ENCODE peak calls at places on chromosomes 4 and X, in six cellular contexts. N is HCT116, A is SK-N-SH, K is H1, L is HepG2, X is K562. Z is an unnamed sample.

GRCh38 chrX:38206036-38206435 is 14.6 kb downstream of the SRPX start:
- DNase-seq in N (no peak), A (no peak), K (no peak), L (no peak), X (no peak), Z (no peak)

GRCh38 chrX:123217077-123217476 is 33.0 kb downstream of the GRIA3 start:
- DNase-seq in N (no peak), A (no peak), K (no peak), L (no peak), X (peak), Z (no peak)

GRCh38 chr4:177596035-177596434 is 153.8 kb upstream of the AGA start:
- DNase-seq in N (peak), A (peak), K (no peak), L (peak), X (peak), Z (no peak)

GRCh38 chrX:100404851-100405250 is 5.2 kb downstream of the PCDH19 start:
- DNase-seq in N (no peak), A (no peak), K (no peak), L (no peak), X (no peak), Z (no peak)

GRCh38 chrX:54920610-54921426 is at the start of gene TRO:
- DNase-seq in N (no peak), A (peak), K (peak), L (no peak), X (no peak), Z (no peak)

GRCh38 chrX:100829730-100830129 is 9.5 kb downstream of the CSTF2 start:
- DNase-seq in N (no peak), A (no peak), K (no peak), L (no peak), X (no peak), Z (no peak)

GRCh38 chr4:10687526-10687925 is 3.0 kb upstream of the CLNK start:
- DNase-seq in N (no peak), A (no peak), K (no peak), L (no peak), X (no peak), Z (no peak)

GRCh38 chrX:13069771-13070410 is 25.5 kb upstream of the FAM9C start:
- DNase-seq in N (no peak), A (no peak), K (no peak), L (no peak), X (peak), Z (no peak)

GRCh38 chr4:79358438-79358837 is 32.6 kb upstream of the NAA11 start:
- DNase-seq in N (no peak), A (peak), K (no peak), L (no peak), X (no peak), Z (no peak)

GRCh38 chrX:49840679-49841078 is 11.6 kb downstream of the PAGE4 start:
- DNase-seq in N (peak), A (peak), K (peak), L (peak), X (peak), Z (peak)

GRCh38 chr4:1695913-1696312 is 11.8 kb upstream of the FAM53A start:
- DNase-seq in N (no peak), A (no peak), K (no peak), L (no peak), X (no peak), Z (no peak)

GRCh38 chr4:170259631-170260153 is 169.9 kb upstream of the AADAT start:
- DNase-seq in N (peak), A (peak), K (peak), L (peak), X (peak), Z (peak)

GRCh38 chr4:100421356-100421978 is 96.4 kb downstream of the EMCN start:
- DNase-seq in N (peak), A (peak), K (no peak), L (peak), X (no peak), Z (peak)

GRCh38 chr4:126705271-126705670 is 927.5 kb upstream of the INTU start:
- DNase-seq in N (no peak), A (no peak), K (no peak), L (no peak), X (no peak), Z (no peak)

GRCh38 chr4:991451-992296 is 1.5 kb downstream of the SLC26A1 start:
- DNase-seq in N (no peak), A (no peak), K (no peak), L (no peak), X (no peak), Z (no peak)

GRCh38 chr4:16893141-16893571 is 5.3 kb downstream of the LDB2 start:
- DNase-seq in N (no peak), A (no peak), K (no peak), L (no peak), X (no peak), Z (no peak)

GRCh38 chr4:172750910-172751309 is 417.7 kb upstream of the GALNT7 start:
- DNase-seq in N (no peak), A (no peak), K (no peak), L (no peak), X (no peak), Z (no peak)

GRCh38 chr4:24952667-24953066 is 39.8 kb upstream of the CCDC149 start:
- DNase-seq in N (no peak), A (no peak), K (no peak), L (no peak), X (no peak), Z (no peak)

GRCh38 chrX:14899607-14900006 is 26.4 kb downstream of the MOSPD2 start:
- DNase-seq in N (peak), A (no peak), K (no peak), L (no peak), X (peak), Z (no peak)

GRCh38 chrX:44456685-44457084 is 86.0 kb downstream of the FUNDC1 start:
- DNase-seq in N (no peak), A (no peak), K (no peak), L (no peak), X (no peak), Z (no peak)

GRCh38 chrX:66684196-66684595 is 45.3 kb upstream of the EDA2R start:
- DNase-seq in N (no peak), A (no peak), K (no peak), L (no peak), X (no peak), Z (no peak)

GRCh38 chr4:53653484-53654053 is 62.3 kb upstream of the LNX1 start:
- DNase-seq in N (no peak), A (peak), K (no peak), L (no peak), X (no peak), Z (peak)

GRCh38 chr4:81152839-81153713 is 61.9 kb downstream of the PRKG2 start:
- DNase-seq in N (no peak), A (no peak), K (no peak), L (no peak), X (no peak), Z (no peak)

GRCh38 chr4:44716597-44716996 is 9.8 kb downstream of the GNPDA2 start:
- DNase-seq in N (no peak), A (no peak), K (no peak), L (no peak), X (no peak), Z (no peak)

GRCh38 chr4:44713125-44713524 is 13.2 kb downstream of the GNPDA2 start:
- DNase-seq in N (no peak), A (no peak), K (no peak), L (no peak), X (peak), Z (no peak)
- TF ChIP-seq JUND in N (no peak), A (no peak), K (no peak), L (no peak), X (no peak), Z (no peak)

GRCh38 chrX:112612558-112612957 is 67.2 kb downstream of the LHFPL1 start:
- DNase-seq in N (no peak), A (no peak), K (no peak), L (no peak), X (no peak), Z (no peak)
- TF ChIP-seq JUND in N (no peak), A (no peak), K (no peak), L (no peak), X (no peak), Z (no peak)

GRCh38 chr4:71259305-71259704 is 79.5 kb upstream of the SLC4A4 start:
- DNase-seq in N (no peak), A (no peak), K (no peak), L (no peak), X (no peak), Z (no peak)

GRCh38 chr4:71260544-71260943 is 78.3 kb upstream of the SLC4A4 start:
- DNase-seq in N (no peak), A (no peak), K (no peak), L (no peak), X (no peak), Z (no peak)

GRCh38 chr4:71258323-71258722 is 80.5 kb upstream of the SLC4A4 start:
- DNase-seq in N (no peak), A (no peak), K (no peak), L (no peak), X (no peak), Z (no peak)

GRCh38 chr4:71261001-71261400 is 77.8 kb upstream of the SLC4A4 start:
- DNase-seq in N (no peak), A (no peak), K (no peak), L (no peak), X (no peak), Z (no peak)

DNA sequence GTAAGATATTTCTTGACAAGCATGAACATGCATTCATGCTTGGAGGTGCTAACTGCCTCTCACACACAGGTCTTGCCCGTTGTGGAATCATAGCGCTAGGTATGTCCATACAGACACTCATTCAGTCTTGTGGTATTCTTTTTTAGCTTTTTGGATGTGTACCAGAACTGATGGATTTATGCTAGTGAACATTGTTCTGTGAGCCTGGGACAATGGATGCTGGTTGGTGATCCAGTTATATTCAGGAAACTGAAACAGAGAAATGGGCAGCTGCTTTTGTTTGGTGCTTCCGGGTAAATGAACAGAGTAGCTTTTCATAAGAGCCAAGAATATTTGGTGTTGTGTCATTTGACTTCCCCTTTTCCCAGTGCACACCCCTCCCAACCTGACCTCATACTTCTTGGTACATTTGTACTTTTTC is 78.9 kb upstream of the SLC4A4 start:
- DNase-seq in N (no peak), A (no peak), K (no peak), L (no peak), X (no peak), Z (no peak)
- TF ChIP-seq JUND in N (no peak), A (no peak), K (no peak), L (no peak), X (no peak), Z (no peak)

GRCh38 chr4:51836531-51836930 is 6.4 kb upstream of the DCUN1D4 start:
- DNase-seq in N (no peak), A (peak), K (no peak), L (no peak), X (no peak), Z (no peak)

GRCh38 chr4:51835079-51835478 is 7.9 kb upstream of the DCUN1D4 start:
- DNase-seq in N (no peak), A (no peak), K (no peak), L (no peak), X (no peak), Z (no peak)

GRCh38 chr4:51830146-51830545 is 12.8 kb upstream of the DCUN1D4 start:
- DNase-seq in N (no peak), A (no peak), K (no peak), L (no peak), X (no peak), Z (no peak)

GRCh38 chr4:51835854-51836253 is 7.1 kb upstream of the DCUN1D4 start:
- DNase-seq in N (no peak), A (peak), K (no peak), L (no peak), X (no peak), Z (no peak)

GRCh38 chr4:51831133-51831532 is 11.8 kb upstream of the DCUN1D4 start:
- DNase-seq in N (peak), A (peak), K (peak), L (peak), X (peak), Z (peak)
- TF ChIP-seq JUND in N (no peak), A (no peak), K (no peak), L (no peak), X (no peak), Z (no peak)

GRCh38 chr4:57911203-57911602 is 801.0 kb upstream of the IGFBP7 start:
- DNase-seq in N (no peak), A (no peak), K (no peak), L (no peak), X (no peak), Z (no peak)

GRCh38 chr4:57910151-57910550 is 800.0 kb upstream of the IGFBP7 start:
- DNase-seq in N (no peak), A (no peak), K (no peak), L (no peak), X (no peak), Z (no peak)

DNA sequence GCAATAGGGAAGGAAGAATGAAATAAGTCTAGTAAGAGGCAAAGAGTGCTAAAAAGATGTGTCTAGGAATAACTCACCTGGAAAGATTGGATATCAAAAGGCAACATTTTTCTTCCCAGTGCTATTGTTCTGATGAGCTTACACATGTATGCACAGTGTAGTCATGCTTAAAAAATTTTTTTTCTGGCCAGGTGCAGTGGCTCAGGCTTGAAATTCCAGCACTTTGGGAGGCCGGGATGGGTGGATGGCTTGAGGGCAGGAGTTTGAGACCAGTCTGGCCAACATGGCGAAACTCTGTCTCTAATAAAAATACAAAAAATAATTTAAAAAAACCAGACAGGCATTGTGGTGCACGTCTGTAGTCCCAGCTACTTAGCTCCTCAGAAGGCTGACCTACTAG is 795.8 kb upstream of the IGFBP7 start:
- DNase-seq in N (no peak), A (no peak), K (no peak), L (no peak), X (no peak), Z (no peak)
- TF ChIP-seq JUND in N (no peak), A (no peak), K (no peak), L (no peak), X (no peak), Z (no peak)

DNA sequence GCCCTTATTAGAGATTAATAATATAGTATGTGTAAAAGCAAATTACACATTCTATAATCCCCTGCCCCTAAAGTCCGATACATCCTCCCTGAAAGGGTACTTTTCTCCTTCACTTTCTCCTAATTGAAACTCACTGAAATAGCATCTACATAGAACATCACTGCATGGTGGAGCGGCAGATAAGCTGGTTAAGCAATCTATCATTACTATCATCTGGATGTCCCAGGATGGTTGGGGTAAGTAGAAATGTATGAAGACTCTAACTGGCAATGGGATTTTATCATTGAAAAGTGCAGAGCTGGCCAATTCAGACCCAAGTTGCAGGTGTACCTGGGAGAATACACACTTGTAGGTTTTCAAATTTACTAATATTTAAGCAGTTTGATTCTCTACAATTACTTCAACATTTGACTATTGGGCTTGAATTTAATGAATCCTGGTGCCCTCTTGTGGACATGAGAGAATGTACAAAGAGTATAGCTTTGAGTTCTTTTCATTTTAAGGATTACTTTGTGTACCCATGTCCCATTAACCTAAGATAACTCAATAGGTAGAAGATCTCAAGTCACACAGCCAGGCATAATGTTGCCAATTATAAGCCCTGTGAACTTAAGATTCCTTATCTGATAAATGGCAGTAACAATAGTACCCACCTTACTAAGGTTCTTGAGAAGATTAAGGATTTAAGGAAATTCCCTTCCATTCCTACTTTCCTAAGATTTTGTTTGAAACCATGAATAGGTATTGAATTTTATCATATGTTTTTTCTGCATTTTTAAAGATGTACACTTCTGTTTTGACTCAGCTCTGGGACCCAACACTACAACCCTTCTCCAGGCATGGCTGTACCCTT is 69.8 kb downstream of the SHROOM3 start:
- DNase-seq in N (peak), A (peak), K (no peak), L (peak), X (peak), Z (peak)
- TF ChIP-seq JUND in N (no peak), A (no peak), K (no peak), L (no peak), X (no peak), Z (no peak)